ENCODE peak calls at places on chromosomes 2 and 18, in six cellular contexts. One of them, this sample, is unnamed.

GRCh38 chr18:48324651-48325050 is 84.5 kb downstream of the ZBTB7C start:
- DNase-seq in fibroblast of lung: no peak
- DNase-seq in HepG2: no peak
- DNase-seq in endothelial cell of umbilical vein: no peak
- DNase-seq in neural progenitor cell: no peak
- DNase-seq in astrocyte: no peak
- DNase-seq in this sample: no peak

GRCh38 chr2:810397-810796 is 133.2 kb upstream of the TMEM18 start:
- DNase-seq in fibroblast of lung: no peak
- DNase-seq in HepG2: no peak
- DNase-seq in endothelial cell of umbilical vein: no peak
- DNase-seq in neural progenitor cell: no peak
- DNase-seq in astrocyte: no peak
- DNase-seq in this sample: no peak

GRCh38 chr2:226799211-226799975 is at the start of gene IRS1:
- DNase-seq in fibroblast of lung: peak; percentile 88
- DNase-seq in HepG2: peak; percentile 66
- DNase-seq in endothelial cell of umbilical vein: peak; percentile 12
- DNase-seq in neural progenitor cell: peak; percentile 94
- DNase-seq in astrocyte: peak; percentile 65
- DNase-seq in this sample: no peak

GRCh38 chr2:29012211-29012681 is 31.1 kb downstream of the TOGARAM2 start:
- DNase-seq in fibroblast of lung: peak; percentile 58
- DNase-seq in HepG2: no peak
- DNase-seq in endothelial cell of umbilical vein: no peak
- DNase-seq in neural progenitor cell: no peak
- DNase-seq in astrocyte: no peak
- DNase-seq in this sample: no peak

GRCh38 chr2:64063924-64064331 is 44.7 kb upstream of the VPS54 start:
- DNase-seq in fibroblast of lung: peak; percentile 55
- DNase-seq in HepG2: peak; percentile 21
- DNase-seq in endothelial cell of umbilical vein: peak; percentile 89
- DNase-seq in neural progenitor cell: no peak
- DNase-seq in astrocyte: peak; percentile 92
- DNase-seq in this sample: no peak

GRCh38 chr2:149928026-149928425 is 340.5 kb upstream of the MMADHC start:
- DNase-seq in fibroblast of lung: no peak
- DNase-seq in HepG2: no peak
- DNase-seq in endothelial cell of umbilical vein: no peak
- DNase-seq in neural progenitor cell: no peak
- DNase-seq in astrocyte: no peak
- DNase-seq in this sample: no peak

GRCh38 chr2:237922641-237923361 is 44.0 kb upstream of the UBE2F start:
- DNase-seq in fibroblast of lung: no peak
- DNase-seq in HepG2: no peak
- DNase-seq in endothelial cell of umbilical vein: no peak
- DNase-seq in neural progenitor cell: no peak
- DNase-seq in astrocyte: no peak
- DNase-seq in this sample: peak; percentile 53

GRCh38 chr18:23401400-23402347 is 51.4 kb upstream of the RIOK3 start:
- DNase-seq in fibroblast of lung: peak; percentile 61
- DNase-seq in HepG2: peak; percentile 81
- DNase-seq in endothelial cell of umbilical vein: peak; percentile 97
- DNase-seq in neural progenitor cell: peak; percentile 78
- DNase-seq in astrocyte: peak; percentile 69
- DNase-seq in this sample: no peak

GRCh38 chr2:98356729-98357128 is 10.5 kb downstream of the CNGA3 start:
- DNase-seq in fibroblast of lung: no peak
- DNase-seq in HepG2: no peak
- DNase-seq in endothelial cell of umbilical vein: no peak
- DNase-seq in neural progenitor cell: no peak
- DNase-seq in astrocyte: no peak
- DNase-seq in this sample: no peak

GRCh38 chr2:7428444-7429204 is 511.4 kb downstream of the RNF144A start:
- DNase-seq in fibroblast of lung: no peak
- DNase-seq in HepG2: no peak
- DNase-seq in endothelial cell of umbilical vein: no peak
- DNase-seq in neural progenitor cell: no peak
- DNase-seq in astrocyte: no peak
- DNase-seq in this sample: no peak

GRCh38 chr2:15912203-15912602 is 28.1 kb upstream of the MYCN start:
- DNase-seq in fibroblast of lung: peak; percentile 28
- DNase-seq in HepG2: no peak
- DNase-seq in endothelial cell of umbilical vein: peak; percentile 88
- DNase-seq in neural progenitor cell: no peak
- DNase-seq in astrocyte: peak; percentile 32
- DNase-seq in this sample: peak; percentile 11

GRCh38 chr2:54535599-54536195 is 79.6 kb downstream of the SPTBN1 start:
- DNase-seq in fibroblast of lung: no peak
- DNase-seq in HepG2: no peak
- DNase-seq in endothelial cell of umbilical vein: no peak
- DNase-seq in neural progenitor cell: no peak
- DNase-seq in astrocyte: no peak
- DNase-seq in this sample: no peak

GRCh38 chr18:22667616-22668422 is 250.1 kb upstream of the CTAGE1 start:
- DNase-seq in fibroblast of lung: peak; percentile 90
- DNase-seq in HepG2: no peak
- DNase-seq in endothelial cell of umbilical vein: peak; percentile 96
- DNase-seq in neural progenitor cell: no peak
- DNase-seq in astrocyte: peak; percentile 99
- DNase-seq in this sample: no peak

GRCh38 chr2:213202006-213202405 is 50.6 kb upstream of the IKZF2 start:
- DNase-seq in fibroblast of lung: peak; percentile 45
- DNase-seq in HepG2: no peak
- DNase-seq in endothelial cell of umbilical vein: no peak
- DNase-seq in neural progenitor cell: no peak
- DNase-seq in astrocyte: no peak
- DNase-seq in this sample: no peak

GRCh38 chr2:105129722-105130232 is 91.9 kb downstream of the MRPS9 start:
- DNase-seq in fibroblast of lung: no peak
- DNase-seq in HepG2: no peak
- DNase-seq in endothelial cell of umbilical vein: no peak
- DNase-seq in neural progenitor cell: no peak
- DNase-seq in astrocyte: no peak
- DNase-seq in this sample: no peak

GRCh38 chr2:182715121-182715895 is 749 bp upstream of the DNAJC10 start:
- DNase-seq in fibroblast of lung: peak; percentile 65
- DNase-seq in HepG2: peak; percentile 42
- DNase-seq in endothelial cell of umbilical vein: no peak
- DNase-seq in neural progenitor cell: no peak
- DNase-seq in astrocyte: peak; percentile 5
- DNase-seq in this sample: no peak

GRCh38 chr2:36361396-36361795 is 5.8 kb downstream of the CRIM1 start:
- DNase-seq in fibroblast of lung: no peak
- DNase-seq in HepG2: no peak
- DNase-seq in endothelial cell of umbilical vein: peak; percentile 18
- DNase-seq in neural progenitor cell: no peak
- DNase-seq in astrocyte: peak; percentile 61
- DNase-seq in this sample: no peak

GRCh38 chr2:46749042-46749461 is 166.6 kb downstream of the MCFD2 start:
- DNase-seq in fibroblast of lung: peak; percentile 80
- DNase-seq in HepG2: peak; percentile 73
- DNase-seq in endothelial cell of umbilical vein: peak; percentile 64
- DNase-seq in neural progenitor cell: no peak
- DNase-seq in astrocyte: peak; percentile 82
- DNase-seq in this sample: no peak

GRCh38 chr18:42185486-42185885 is 230.5 kb downstream of the PIK3C3 start:
- DNase-seq in fibroblast of lung: no peak
- DNase-seq in HepG2: no peak
- DNase-seq in endothelial cell of umbilical vein: no peak
- DNase-seq in neural progenitor cell: no peak
- DNase-seq in astrocyte: no peak
- DNase-seq in this sample: no peak

DNA sequence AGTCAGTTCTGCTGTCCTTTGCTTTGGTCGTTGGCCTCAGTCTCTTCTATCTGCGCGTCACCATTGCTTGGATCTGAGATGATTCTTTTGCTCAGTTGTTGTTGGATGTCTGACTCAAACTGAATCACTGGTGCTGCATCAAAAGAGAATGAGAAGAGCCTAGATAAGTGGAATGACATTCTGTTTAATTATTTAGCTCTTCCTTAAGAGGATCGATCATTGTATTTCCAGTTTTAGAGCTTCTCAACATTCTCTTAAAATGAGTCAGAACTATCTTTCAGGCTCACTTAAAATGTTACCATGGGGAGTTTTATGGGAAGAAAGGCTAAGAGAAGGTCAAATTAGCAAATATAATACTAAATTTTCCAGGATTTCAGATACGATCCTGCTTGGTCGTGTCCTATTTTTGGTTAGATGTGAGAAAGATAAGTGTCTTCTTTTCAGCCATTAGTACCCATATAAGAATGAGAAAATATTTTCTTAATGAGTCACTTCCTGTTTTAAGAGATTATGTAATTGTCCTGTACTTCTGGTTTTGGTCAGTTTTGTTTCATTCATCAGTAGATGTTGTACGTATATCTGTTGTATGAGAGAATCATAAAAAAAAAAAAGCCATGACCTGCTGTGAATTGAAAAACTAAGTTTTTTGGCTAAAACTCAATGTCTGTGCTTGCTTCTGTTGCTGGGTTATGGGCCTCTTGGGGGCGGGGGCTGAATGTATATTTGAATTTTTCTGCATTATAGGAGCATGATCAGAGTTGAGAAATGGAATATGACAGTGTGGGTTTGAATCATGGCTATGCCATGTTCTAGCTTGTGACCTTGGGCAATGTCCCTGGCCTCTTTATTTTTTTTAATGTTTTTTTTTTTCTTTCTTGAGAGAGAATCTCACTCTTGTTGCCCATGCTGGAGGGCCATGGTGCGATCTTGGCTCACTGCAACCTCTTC is 31.5 kb upstream of the CASP10 start:
- DNase-seq in fibroblast of lung: peak; percentile 67
- DNase-seq in HepG2: peak; percentile 39
- DNase-seq in endothelial cell of umbilical vein: peak; percentile 84
- DNase-seq in neural progenitor cell: no peak
- DNase-seq in astrocyte: peak; percentile 92
- DNase-seq in this sample: peak; percentile 78
- H3K4me3 ChIP-seq in fibroblast of lung: no peak overlapping the region
- H3K4me3 ChIP-seq in HepG2: no peak overlapping the region
- H3K4me3 ChIP-seq in endothelial cell of umbilical vein: no peak overlapping the region
- H3K4me3 ChIP-seq in neural progenitor cell: no peak overlapping the region
- H3K4me3 ChIP-seq in astrocyte: peak overlapping the region; percentile 3
- H3K4me3 ChIP-seq in this sample: peak overlapping the region; percentile 17

DNA sequence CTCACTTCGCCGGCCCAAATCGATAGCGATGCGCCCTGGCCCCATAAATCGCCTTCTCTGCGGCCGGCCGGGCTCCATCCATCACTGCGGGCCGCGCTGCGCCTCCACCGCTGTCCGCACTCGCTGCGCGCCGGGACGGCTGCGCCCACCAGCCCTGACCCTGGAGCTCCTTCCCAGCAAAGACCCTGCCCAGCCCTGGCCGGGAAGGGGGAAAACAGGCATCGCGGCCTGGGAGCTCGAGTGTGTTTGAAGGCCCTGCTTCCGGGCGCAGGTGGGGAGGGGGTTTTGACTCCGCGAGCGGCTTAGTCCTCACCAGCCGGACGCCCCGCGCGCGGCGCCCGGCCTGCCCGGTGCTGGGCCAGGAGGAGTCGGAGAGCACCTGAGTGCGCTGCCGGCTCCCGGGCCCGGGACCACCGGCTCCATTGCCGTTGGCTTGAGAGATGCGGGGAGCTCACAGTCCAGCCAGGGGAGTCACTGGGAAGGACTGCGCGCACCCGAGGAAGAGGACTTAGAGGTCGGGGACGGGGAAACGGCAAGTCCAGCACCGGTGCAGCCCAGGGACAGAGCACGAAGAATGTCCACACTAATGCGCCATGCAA is 1.1 kb downstream of the PAX8 start:
- DNase-seq in fibroblast of lung: no peak
- DNase-seq in HepG2: no peak
- DNase-seq in endothelial cell of umbilical vein: no peak
- DNase-seq in neural progenitor cell: peak; percentile 74
- DNase-seq in astrocyte: no peak
- DNase-seq in this sample: no peak
- TF ChIP-seq EZH2 in fibroblast of lung: peak; percentile 93
- TF ChIP-seq EZH2 in HepG2: no peak
- TF ChIP-seq EZH2 in endothelial cell of umbilical vein: peak; percentile 83
- TF ChIP-seq EZH2 in neural progenitor cell: peak; percentile 90
- TF ChIP-seq EZH2 in astrocyte: peak; percentile 8
- TF ChIP-seq EZH2 in this sample: no peak

GRCh38 chr2:10686176-10686575 is 3.6 kb downstream of the NOL10 start:
- DNase-seq in fibroblast of lung: no peak
- DNase-seq in HepG2: no peak
- DNase-seq in endothelial cell of umbilical vein: no peak
- DNase-seq in neural progenitor cell: no peak
- DNase-seq in astrocyte: no peak
- DNase-seq in this sample: no peak
- H3K4me2 ChIP-seq in fibroblast of lung: no peak overlapping the region
- H3K4me2 ChIP-seq in HepG2: peak overlapping the region; percentile 0
- H3K4me2 ChIP-seq in endothelial cell of umbilical vein: no peak overlapping the region
- H3K4me2 ChIP-seq in neural progenitor cell: no peak overlapping the region
- H3K4me2 ChIP-seq in astrocyte: no peak overlapping the region
- H3K4me2 ChIP-seq in this sample: no peak overlapping the region

GRCh38 chr2:20130821-20131645 is 79.6 kb upstream of the LAPTM4A start:
- DNase-seq in fibroblast of lung: no peak
- DNase-seq in HepG2: no peak
- DNase-seq in endothelial cell of umbilical vein: no peak
- DNase-seq in neural progenitor cell: no peak
- DNase-seq in astrocyte: peak; percentile 58
- DNase-seq in this sample: no peak

GRCh38 chr2:20126040-20126439 is 74.6 kb upstream of the LAPTM4A start:
- DNase-seq in fibroblast of lung: no peak
- DNase-seq in HepG2: no peak
- DNase-seq in endothelial cell of umbilical vein: no peak
- DNase-seq in neural progenitor cell: no peak
- DNase-seq in astrocyte: no peak
- DNase-seq in this sample: no peak

GRCh38 chr2:20129320-20130274 is 78.2 kb upstream of the LAPTM4A start:
- DNase-seq in fibroblast of lung: no peak
- DNase-seq in HepG2: no peak
- DNase-seq in endothelial cell of umbilical vein: no peak
- DNase-seq in neural progenitor cell: no peak
- DNase-seq in astrocyte: no peak
- DNase-seq in this sample: no peak

GRCh38 chr2:20126469-20126868 is 75.0 kb upstream of the LAPTM4A start:
- DNase-seq in fibroblast of lung: no peak
- DNase-seq in HepG2: no peak
- DNase-seq in endothelial cell of umbilical vein: no peak
- DNase-seq in neural progenitor cell: no peak
- DNase-seq in astrocyte: no peak
- DNase-seq in this sample: no peak

DNA sequence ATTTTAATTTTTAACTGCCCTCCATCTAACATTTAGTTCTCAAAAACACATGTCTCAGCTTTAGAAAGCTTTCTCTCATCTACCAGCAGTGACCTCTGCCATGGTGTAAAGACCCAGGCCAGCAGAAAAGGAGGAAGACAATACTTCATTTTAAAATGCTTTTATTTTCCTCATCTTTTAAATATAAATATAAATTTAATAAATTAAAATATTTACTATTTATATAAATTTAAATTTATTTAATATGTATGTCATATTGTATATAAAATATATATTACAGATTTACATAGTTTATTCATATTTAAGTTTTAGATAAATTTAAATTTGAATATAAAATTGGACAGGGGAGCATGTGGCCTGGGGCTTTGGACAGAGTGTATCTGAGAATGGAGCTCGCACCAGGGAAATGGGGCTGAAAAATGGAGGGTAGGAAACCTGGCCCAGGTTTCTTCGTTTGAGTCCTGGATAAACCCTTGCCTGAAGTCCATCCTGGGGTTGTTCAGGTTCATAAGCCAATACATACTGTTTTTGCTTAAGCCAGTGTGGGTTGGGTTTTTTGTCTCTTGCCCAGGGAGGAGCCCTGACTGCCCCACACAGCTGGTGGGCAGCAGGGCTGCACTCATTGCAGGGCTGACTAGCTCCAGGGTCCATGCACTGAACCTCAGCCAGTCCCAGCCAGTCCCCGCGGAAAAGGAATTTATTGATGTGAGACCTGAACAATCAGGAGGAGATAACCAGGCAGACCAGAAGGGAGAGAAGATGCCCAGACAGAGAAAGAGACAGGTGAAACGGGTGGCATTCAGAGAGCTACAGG is 77.3 kb upstream of the LAPTM4A start:
- DNase-seq in fibroblast of lung: no peak
- DNase-seq in HepG2: no peak
- DNase-seq in endothelial cell of umbilical vein: no peak
- DNase-seq in neural progenitor cell: no peak
- DNase-seq in astrocyte: no peak
- DNase-seq in this sample: no peak
- H3K4me3 ChIP-seq in fibroblast of lung: no peak overlapping the region
- H3K4me3 ChIP-seq in HepG2: no peak overlapping the region
- H3K4me3 ChIP-seq in endothelial cell of umbilical vein: no peak overlapping the region
- H3K4me3 ChIP-seq in neural progenitor cell: no peak overlapping the region
- H3K4me3 ChIP-seq in astrocyte: no peak overlapping the region
- H3K4me3 ChIP-seq in this sample: no peak overlapping the region

This sample was measured in keratinocyte.